ENCODE peak calls at places on chromosomes 16 and 17, in four cellular contexts. Y is OCI-M1, T is HEK293T, W is HuH-7.5. F is an unnamed sample.
A peak's percentile ranks its signal among the peaks of the same experiment; 100 is the strongest.

GRCh38 chr17:72988451-72988850 is 104.0 kb downstream of the SLC39A11 start:
- DNase-seq in Y (no peak), T (no peak), W (no peak), F (no peak)

GRCh38 chr16:22007509-22008214 is at the start of gene MOSMO:
- DNase-seq in Y (peak; percentile 64), T (peak; percentile 71), W (peak; percentile 69), F (peak; percentile 51)

GRCh38 chr16:10667239-10667638 is 27.5 kb downstream of the TEKT5 start:
- DNase-seq in Y (no peak), T (no peak), W (no peak), F (no peak)

GRCh38 chr16:48961546-48961945 is 320.1 kb downstream of the CBLN1 start:
- DNase-seq in Y (no peak), T (no peak), W (no peak), F (no peak)

GRCh38 chr17:70787721-70788120 is 618.4 kb downstream of the KCNJ2 start:
- DNase-seq in Y (no peak), T (no peak), W (no peak), F (no peak)

GRCh38 chr17:62163847-62164246 is 98.8 kb upstream of the MED13 start:
- DNase-seq in Y (no peak), T (no peak), W (peak; percentile 57), F (no peak)

GRCh38 chr16:19346335-19346922 is 60.9 kb downstream of the CLEC19A start:
- DNase-seq in Y (no peak), T (no peak), W (no peak), F (no peak)

GRCh38 chr16:72025404-72026114 is 17.0 kb downstream of the DHODH start:
- DNase-seq in Y (no peak), T (no peak), W (no peak), F (no peak)

GRCh38 chr16:48542020-48542473 is 67.9 kb downstream of the N4BP1 start:
- DNase-seq in Y (peak; percentile 12), T (peak; percentile 35), W (peak; percentile 20), F (no peak)

GRCh38 chr17:72976971-72977767 is 115.3 kb downstream of the SLC39A11 start:
- DNase-seq in Y (no peak), T (peak; percentile 19), W (peak; percentile 27), F (no peak)

GRCh38 chr17:78922876-78923498 is 2.2 kb downstream of the TIMP2 start:
- DNase-seq in Y (no peak), T (no peak), W (no peak), F (no peak)

GRCh38 chr17:81018044-81018802 is 16.7 kb upstream of the BAIAP2 start:
- DNase-seq in Y (peak; percentile 93), T (no peak), W (no peak), F (no peak)

GRCh38 chr16:74752756-74753155 is 21.9 kb downstream of the FA2H start:
- DNase-seq in Y (no peak), T (no peak), W (no peak), F (no peak)

GRCh38 chr16:22130528-22130927 is 31.8 kb upstream of the SDR42E2 start:
- DNase-seq in Y (no peak), T (no peak), W (no peak), F (no peak)